ENCODE peak calls at places on chromosomes 5 and 9, in ten cellular contexts. One of them, this sample, is unnamed.

GRCh38 chr5:164188733-164189148 is 683.3 kb downstream of the MAT2B start:
- DNase-seq in effector memory CD8-positive, alpha-beta T cell: no peak
- DNase-seq in upper lobe of right lung: no peak
- DNase-seq in NCI-H2171 treated with DMSO at 0.1 percent for 48 hours: no peak
- DNase-seq in islet precursor cell: peak; percentile 80
- DNase-seq in NCI-H460: no peak
- DNase-seq in MM.1S: no peak
- DNase-seq in HEK293T: peak; percentile 70
- DNase-seq in heart left ventricle: no peak
- DNase-seq in HL-60: no peak
- DNase-seq in this sample: no peak

GRCh38 chr9:3173374-3173773 is 329.5 kb upstream of the PUM3 start:
- DNase-seq in effector memory CD8-positive, alpha-beta T cell: no peak
- DNase-seq in upper lobe of right lung: no peak
- DNase-seq in NCI-H2171 treated with DMSO at 0.1 percent for 48 hours: no peak
- DNase-seq in islet precursor cell: no peak
- DNase-seq in NCI-H460: no peak
- DNase-seq in MM.1S: no peak
- DNase-seq in HEK293T: no peak
- DNase-seq in heart left ventricle: no peak
- DNase-seq in HL-60: no peak
- DNase-seq in this sample: no peak

GRCh38 chr9:94079236-94079635 is 5.0 kb upstream of the PTPDC1 start:
- DNase-seq in effector memory CD8-positive, alpha-beta T cell: no peak
- DNase-seq in upper lobe of right lung: no peak
- DNase-seq in NCI-H2171 treated with DMSO at 0.1 percent for 48 hours: peak; percentile 52
- DNase-seq in islet precursor cell: no peak
- DNase-seq in NCI-H460: no peak
- DNase-seq in MM.1S: no peak
- DNase-seq in HEK293T: no peak
- DNase-seq in heart left ventricle: no peak
- DNase-seq in HL-60: no peak
- DNase-seq in this sample: no peak

GRCh38 chr5:97000391-97000790 is 64.5 kb downstream of the LNPEP start:
- DNase-seq in effector memory CD8-positive, alpha-beta T cell: no peak
- DNase-seq in upper lobe of right lung: no peak
- DNase-seq in NCI-H2171 treated with DMSO at 0.1 percent for 48 hours: no peak
- DNase-seq in islet precursor cell: no peak
- DNase-seq in NCI-H460: no peak
- DNase-seq in MM.1S: no peak
- DNase-seq in HEK293T: no peak
- DNase-seq in heart left ventricle: no peak
- DNase-seq in HL-60: no peak
- DNase-seq in this sample: no peak

GRCh38 chr9:20621553-20622329 is 558 bp downstream of the MLLT3 start:
- DNase-seq in effector memory CD8-positive, alpha-beta T cell: peak; percentile 65
- DNase-seq in upper lobe of right lung: peak; percentile 86
- DNase-seq in NCI-H2171 treated with DMSO at 0.1 percent for 48 hours: peak; percentile 53
- DNase-seq in islet precursor cell: peak; percentile 80
- DNase-seq in NCI-H460: no peak
- DNase-seq in MM.1S: peak; percentile 47
- DNase-seq in HEK293T: peak; percentile 62
- DNase-seq in heart left ventricle: peak; percentile 82
- DNase-seq in HL-60: peak; percentile 30
- DNase-seq in this sample: no peak

GRCh38 chr5:32365623-32366022 is 52.9 kb upstream of the MTMR12 start:
- DNase-seq in effector memory CD8-positive, alpha-beta T cell: no peak
- DNase-seq in upper lobe of right lung: no peak
- DNase-seq in NCI-H2171 treated with DMSO at 0.1 percent for 48 hours: no peak
- DNase-seq in islet precursor cell: no peak
- DNase-seq in NCI-H460: no peak
- DNase-seq in MM.1S: no peak
- DNase-seq in HEK293T: no peak
- DNase-seq in heart left ventricle: no peak
- DNase-seq in HL-60: no peak
- DNase-seq in this sample: no peak

GRCh38 chr5:75089137-75089536 is 36.8 kb upstream of the GCNT4 start:
- DNase-seq in effector memory CD8-positive, alpha-beta T cell: no peak
- DNase-seq in upper lobe of right lung: no peak
- DNase-seq in NCI-H2171 treated with DMSO at 0.1 percent for 48 hours: no peak
- DNase-seq in islet precursor cell: peak; percentile 61
- DNase-seq in NCI-H460: no peak
- DNase-seq in MM.1S: no peak
- DNase-seq in HEK293T: no peak
- DNase-seq in heart left ventricle: no peak
- DNase-seq in HL-60: no peak
- DNase-seq in this sample: no peak

GRCh38 chr5:56088967-56089829 is 94.4 kb upstream of the IL6ST start:
- DNase-seq in effector memory CD8-positive, alpha-beta T cell: no peak
- DNase-seq in upper lobe of right lung: no peak
- DNase-seq in NCI-H2171 treated with DMSO at 0.1 percent for 48 hours: no peak
- DNase-seq in islet precursor cell: peak; percentile 86
- DNase-seq in NCI-H460: no peak
- DNase-seq in MM.1S: no peak
- DNase-seq in HEK293T: no peak
- DNase-seq in heart left ventricle: no peak
- DNase-seq in HL-60: no peak
- DNase-seq in this sample: no peak

GRCh38 chr5:1342268-1342667 is 2.6 kb downstream of the CLPTM1L start:
- DNase-seq in effector memory CD8-positive, alpha-beta T cell: no peak
- DNase-seq in upper lobe of right lung: no peak
- DNase-seq in NCI-H2171 treated with DMSO at 0.1 percent for 48 hours: no peak
- DNase-seq in islet precursor cell: no peak
- DNase-seq in NCI-H460: no peak
- DNase-seq in MM.1S: no peak
- DNase-seq in HEK293T: no peak
- DNase-seq in heart left ventricle: no peak
- DNase-seq in HL-60: no peak
- DNase-seq in this sample: no peak

GRCh38 chr5:121031487-121031886 is 567.4 kb downstream of the PRR16 start:
- DNase-seq in effector memory CD8-positive, alpha-beta T cell: no peak
- DNase-seq in upper lobe of right lung: no peak
- DNase-seq in NCI-H2171 treated with DMSO at 0.1 percent for 48 hours: no peak
- DNase-seq in islet precursor cell: no peak
- DNase-seq in NCI-H460: no peak
- DNase-seq in MM.1S: no peak
- DNase-seq in HEK293T: no peak
- DNase-seq in heart left ventricle: peak; percentile 17
- DNase-seq in HL-60: no peak
- DNase-seq in this sample: no peak

GRCh38 chr9:135602789-135603481 is 36.4 kb downstream of the GLT6D1 start:
- DNase-seq in effector memory CD8-positive, alpha-beta T cell: peak; percentile 66
- DNase-seq in upper lobe of right lung: peak; percentile 73
- DNase-seq in NCI-H2171 treated with DMSO at 0.1 percent for 48 hours: peak; percentile 43
- DNase-seq in islet precursor cell: no peak
- DNase-seq in NCI-H460: peak; percentile 37
- DNase-seq in MM.1S: peak; percentile 64
- DNase-seq in HEK293T: peak; percentile 59
- DNase-seq in heart left ventricle: peak; percentile 21
- DNase-seq in HL-60: peak; percentile 13
- DNase-seq in this sample: no peak

GRCh38 chr5:90898330-90899013 is 339.9 kb downstream of the ADGRV1 start:
- DNase-seq in effector memory CD8-positive, alpha-beta T cell: no peak
- DNase-seq in upper lobe of right lung: no peak
- DNase-seq in NCI-H2171 treated with DMSO at 0.1 percent for 48 hours: no peak
- DNase-seq in islet precursor cell: no peak
- DNase-seq in NCI-H460: no peak
- DNase-seq in MM.1S: no peak
- DNase-seq in HEK293T: no peak
- DNase-seq in heart left ventricle: no peak
- DNase-seq in HL-60: no peak
- DNase-seq in this sample: no peak

GRCh38 chr9:137251194-137251461 is at the start of gene STPG3:
- DNase-seq in effector memory CD8-positive, alpha-beta T cell: no peak
- DNase-seq in upper lobe of right lung: no peak
- DNase-seq in NCI-H2171 treated with DMSO at 0.1 percent for 48 hours: no peak
- DNase-seq in islet precursor cell: no peak
- DNase-seq in NCI-H460: no peak
- DNase-seq in MM.1S: no peak
- DNase-seq in HEK293T: no peak
- DNase-seq in heart left ventricle: no peak
- DNase-seq in HL-60: no peak
- DNase-seq in this sample: no peak

GRCh38 chr9:105355810-105356209 is 92.0 kb upstream of the FSD1L start:
- DNase-seq in effector memory CD8-positive, alpha-beta T cell: no peak
- DNase-seq in upper lobe of right lung: no peak
- DNase-seq in NCI-H2171 treated with DMSO at 0.1 percent for 48 hours: no peak
- DNase-seq in islet precursor cell: no peak
- DNase-seq in NCI-H460: peak; percentile 11
- DNase-seq in MM.1S: peak; percentile 31
- DNase-seq in HEK293T: no peak
- DNase-seq in heart left ventricle: no peak
- DNase-seq in HL-60: no peak
- DNase-seq in this sample: no peak

GRCh38 chr9:114330636-114331035 is 967 bp downstream of the ORM2 start:
- DNase-seq in effector memory CD8-positive, alpha-beta T cell: no peak
- DNase-seq in upper lobe of right lung: no peak
- DNase-seq in NCI-H2171 treated with DMSO at 0.1 percent for 48 hours: no peak
- DNase-seq in islet precursor cell: peak; percentile 45
- DNase-seq in NCI-H460: no peak
- DNase-seq in MM.1S: no peak
- DNase-seq in HEK293T: no peak
- DNase-seq in heart left ventricle: no peak
- DNase-seq in HL-60: no peak
- DNase-seq in this sample: no peak

GRCh38 chr9:132823370-132824144 is 54.5 kb downstream of the AK8 start:
- DNase-seq in effector memory CD8-positive, alpha-beta T cell: no peak
- DNase-seq in upper lobe of right lung: peak; percentile 42
- DNase-seq in NCI-H2171 treated with DMSO at 0.1 percent for 48 hours: no peak
- DNase-seq in islet precursor cell: no peak
- DNase-seq in NCI-H460: no peak
- DNase-seq in MM.1S: no peak
- DNase-seq in HEK293T: no peak
- DNase-seq in heart left ventricle: no peak
- DNase-seq in HL-60: no peak
- DNase-seq in this sample: no peak

GRCh38 chr5:146007973-146008372 is 71.6 kb downstream of the SH3RF2 start:
- DNase-seq in effector memory CD8-positive, alpha-beta T cell: no peak
- DNase-seq in upper lobe of right lung: no peak
- DNase-seq in NCI-H2171 treated with DMSO at 0.1 percent for 48 hours: no peak
- DNase-seq in islet precursor cell: no peak
- DNase-seq in NCI-H460: no peak
- DNase-seq in MM.1S: no peak
- DNase-seq in HEK293T: no peak
- DNase-seq in heart left ventricle: no peak
- DNase-seq in HL-60: no peak
- DNase-seq in this sample: no peak

GRCh38 chr9:33795281-33795680 is at the start of gene PRSS3:
- DNase-seq in effector memory CD8-positive, alpha-beta T cell: no peak
- DNase-seq in upper lobe of right lung: no peak
- DNase-seq in NCI-H2171 treated with DMSO at 0.1 percent for 48 hours: no peak
- DNase-seq in islet precursor cell: no peak
- DNase-seq in NCI-H460: no peak
- DNase-seq in MM.1S: no peak
- DNase-seq in HEK293T: no peak
- DNase-seq in heart left ventricle: no peak
- DNase-seq in HL-60: no peak
- DNase-seq in this sample: no peak

GRCh38 chr5:159105318-159106053 is 5.8 kb upstream of the EBF1 start:
- DNase-seq in effector memory CD8-positive, alpha-beta T cell: no peak
- DNase-seq in upper lobe of right lung: no peak
- DNase-seq in NCI-H2171 treated with DMSO at 0.1 percent for 48 hours: no peak
- DNase-seq in islet precursor cell: peak; percentile 61
- DNase-seq in NCI-H460: no peak
- DNase-seq in MM.1S: no peak
- DNase-seq in HEK293T: no peak
- DNase-seq in heart left ventricle: no peak
- DNase-seq in HL-60: no peak
- DNase-seq in this sample: no peak

GRCh38 chr9:132006657-132007370 is 72.9 kb downstream of the MED27 start:
- DNase-seq in effector memory CD8-positive, alpha-beta T cell: no peak
- DNase-seq in upper lobe of right lung: no peak
- DNase-seq in NCI-H2171 treated with DMSO at 0.1 percent for 48 hours: peak; percentile 94
- DNase-seq in islet precursor cell: no peak
- DNase-seq in NCI-H460: no peak
- DNase-seq in MM.1S: peak; percentile 63
- DNase-seq in HEK293T: no peak
- DNase-seq in heart left ventricle: no peak
- DNase-seq in HL-60: no peak
- DNase-seq in this sample: peak; percentile 15

GRCh38 chr9:37800631-37801286 is at the start of gene DCAF10:
- DNase-seq in effector memory CD8-positive, alpha-beta T cell: peak; percentile 94
- DNase-seq in upper lobe of right lung: peak; percentile 94
- DNase-seq in NCI-H2171 treated with DMSO at 0.1 percent for 48 hours: peak; percentile 72
- DNase-seq in islet precursor cell: peak; percentile 91
- DNase-seq in NCI-H460: peak; percentile 56
- DNase-seq in MM.1S: peak; percentile 81
- DNase-seq in HEK293T: peak; percentile 81
- DNase-seq in heart left ventricle: peak; percentile 90
- DNase-seq in HL-60: peak; percentile 76
- DNase-seq in this sample: peak; percentile 82

GRCh38 chr9:20791682-20792081 is 107.6 kb downstream of the FOCAD start:
- DNase-seq in effector memory CD8-positive, alpha-beta T cell: no peak
- DNase-seq in upper lobe of right lung: no peak
- DNase-seq in NCI-H2171 treated with DMSO at 0.1 percent for 48 hours: no peak
- DNase-seq in islet precursor cell: no peak
- DNase-seq in NCI-H460: no peak
- DNase-seq in MM.1S: no peak
- DNase-seq in HEK293T: no peak
- DNase-seq in heart left ventricle: no peak
- DNase-seq in HL-60: no peak
- DNase-seq in this sample: no peak

GRCh38 chr5:155898284-155898683 is 428.7 kb upstream of the SGCD start:
- DNase-seq in effector memory CD8-positive, alpha-beta T cell: no peak
- DNase-seq in upper lobe of right lung: no peak
- DNase-seq in NCI-H2171 treated with DMSO at 0.1 percent for 48 hours: no peak
- DNase-seq in islet precursor cell: no peak
- DNase-seq in NCI-H460: no peak
- DNase-seq in MM.1S: no peak
- DNase-seq in HEK293T: no peak
- DNase-seq in heart left ventricle: no peak
- DNase-seq in HL-60: no peak
- DNase-seq in this sample: no peak

GRCh38 chr9:136902259-136902821 is 16.0 kb downstream of the TRAF2 start:
- DNase-seq in effector memory CD8-positive, alpha-beta T cell: peak; percentile 79
- DNase-seq in upper lobe of right lung: peak; percentile 86
- DNase-seq in NCI-H2171 treated with DMSO at 0.1 percent for 48 hours: no peak
- DNase-seq in islet precursor cell: no peak
- DNase-seq in NCI-H460: no peak
- DNase-seq in MM.1S: peak; percentile 97
- DNase-seq in HEK293T: no peak
- DNase-seq in heart left ventricle: peak; percentile 81
- DNase-seq in HL-60: no peak
- DNase-seq in this sample: no peak

GRCh38 chr5:139439013-139439903 is at the start of gene DNAJC18:
- DNase-seq in effector memory CD8-positive, alpha-beta T cell: peak; percentile 80
- DNase-seq in upper lobe of right lung: peak; percentile 98
- DNase-seq in NCI-H2171 treated with DMSO at 0.1 percent for 48 hours: peak; percentile 86
- DNase-seq in islet precursor cell: peak; percentile 96
- DNase-seq in NCI-H460: peak; percentile 83
- DNase-seq in MM.1S: peak; percentile 92
- DNase-seq in HEK293T: peak; percentile 93
- DNase-seq in heart left ventricle: peak; percentile 96
- DNase-seq in HL-60: peak; percentile 37
- DNase-seq in this sample: peak; percentile 77

GRCh38 chr9:8338249-8338721 is 538.7 kb upstream of the DMAC1 start:
- DNase-seq in effector memory CD8-positive, alpha-beta T cell: no peak
- DNase-seq in upper lobe of right lung: no peak
- DNase-seq in NCI-H2171 treated with DMSO at 0.1 percent for 48 hours: peak; percentile 66
- DNase-seq in islet precursor cell: no peak
- DNase-seq in NCI-H460: no peak
- DNase-seq in MM.1S: no peak
- DNase-seq in HEK293T: no peak
- DNase-seq in heart left ventricle: no peak
- DNase-seq in HL-60: no peak
- DNase-seq in this sample: no peak

GRCh38 chr5:119049824-119050449 is 20.9 kb upstream of the DMXL1 start:
- DNase-seq in effector memory CD8-positive, alpha-beta T cell: no peak
- DNase-seq in upper lobe of right lung: no peak
- DNase-seq in NCI-H2171 treated with DMSO at 0.1 percent for 48 hours: no peak
- DNase-seq in islet precursor cell: no peak
- DNase-seq in NCI-H460: no peak
- DNase-seq in MM.1S: no peak
- DNase-seq in HEK293T: no peak
- DNase-seq in heart left ventricle: no peak
- DNase-seq in HL-60: no peak
- DNase-seq in this sample: peak; percentile 57

GRCh38 chr5:52840286-52841050 is 52.8 kb downstream of the ITGA1 start:
- DNase-seq in effector memory CD8-positive, alpha-beta T cell: no peak
- DNase-seq in upper lobe of right lung: no peak
- DNase-seq in NCI-H2171 treated with DMSO at 0.1 percent for 48 hours: no peak
- DNase-seq in islet precursor cell: no peak
- DNase-seq in NCI-H460: no peak
- DNase-seq in MM.1S: no peak
- DNase-seq in HEK293T: peak; percentile 49
- DNase-seq in heart left ventricle: peak; percentile 27
- DNase-seq in HL-60: no peak
- DNase-seq in this sample: no peak

This sample was measured in NT2/D1.